ENCODE peak calls at places on chromosomes 11 and 22, in eight cellular contexts. Q, S, J, T, W, A, R and C are unnamed samples.

GRCh38 chr22:46931414-46931813 is 169.0 kb downstream of the TBC1D22A start:
- DNase-seq in T (no peak), W (no peak), A (no peak), R (no peak), J (no peak), Q (no peak), S (no peak), C (no peak)

GRCh38 chr11:67627394-67627787 is 2.3 kb downstream of the NUDT8 start:
- DNase-seq in R (no peak), T (no peak), J (no peak), S (no peak), A (no peak), Q (no peak), W (no peak), C (no peak)

GRCh38 chr11:129709801-129710398 is 105.7 kb upstream of the TMEM45B start:
- DNase-seq in A (no peak), Q (no peak), T (no peak), W (no peak), S (no peak), J (no peak), R (no peak), C (no peak)

GRCh38 chr11:77191823-77192495 is 63.9 kb downstream of the MYO7A start:
- DNase-seq in J (peak; percentile 58), Q (peak; percentile 83), A (peak; percentile 7), T (no peak), S (no peak), W (peak; percentile 89), R (no peak), C (peak; percentile 73)

GRCh38 chr11:628056-628455 is 1.1 kb upstream of the SCT start:
- DNase-seq in Q (no peak), T (no peak), A (no peak), S (no peak), J (no peak), R (no peak), W (no peak), C (no peak)

GRCh38 chr22:30325724-30326703 is 727 bp downstream of the TBC1D10A start:
- DNase-seq in R (no peak), W (no peak), T (no peak), Q (peak; percentile 52), S (peak; percentile 23), J (no peak), A (no peak), C (no peak)

GRCh38 chr11:11010624-11011127 is 152.8 kb upstream of the ZBED5 start:
- DNase-seq in A (no peak), S (no peak), Q (peak; percentile 63), R (no peak), T (no peak), J (no peak), W (peak; percentile 42), C (peak; percentile 63)

GRCh38 chr11:85976525-85976924 is 92.4 kb downstream of the PICALM start:
- DNase-seq in S (no peak), T (no peak), R (no peak), J (no peak), A (no peak), Q (no peak), W (no peak), C (no peak)

GRCh38 chr11:125020342-125020741 is 42.8 kb upstream of the SLC37A2 start:
- DNase-seq in R (no peak), J (no peak), T (no peak), A (no peak), W (no peak), Q (no peak), S (no peak), C (no peak)

GRCh38 chr11:64085915-64086262 is 50.2 kb downstream of the FLRT1 start:
- DNase-seq in S (no peak), A (no peak), Q (no peak), R (no peak), W (no peak), T (no peak), J (no peak), C (no peak)

GRCh38 chr22:40105755-40106154 is 72.0 kb upstream of the TNRC6B start:
- DNase-seq in A (no peak), J (no peak), R (no peak), Q (no peak), W (no peak), S (no peak), T (no peak), C (no peak)

GRCh38 chr11:57781529-57781943 is 19.9 kb downstream of the CTNND1 start:
- DNase-seq in A (no peak), Q (peak; percentile 86), R (no peak), W (peak; percentile 84), S (no peak), J (no peak), T (no peak), C (no peak)

GRCh38 chr11:2701230-2701629 is 1.4 kb upstream of the KCNQ1OT1 start:
- DNase-seq in W (no peak), A (no peak), J (no peak), Q (no peak), R (no peak), S (no peak), T (no peak), C (no peak)

GRCh38 chr11:107427569-107428180 is 29.9 kb downstream of the CWF19L2 start:
- DNase-seq in R (no peak), W (no peak), J (no peak), Q (no peak), A (no peak), S (no peak), T (no peak), C (no peak)

GRCh38 chr11:58567889-58568512 is 7.7 kb downstream of the LPXN start:
- DNase-seq in A (peak; percentile 53), T (no peak), W (peak; percentile 50), Q (peak; percentile 67), S (peak; percentile 72), R (no peak), J (peak; percentile 51), C (no peak)

GRCh38 chr22:38135133-38135706 is 24.7 kb upstream of the BAIAP2L2 start:
- DNase-seq in T (peak; percentile 39), J (no peak), R (no peak), W (peak; percentile 32), A (no peak), S (no peak), Q (peak; percentile 87), C (peak; percentile 13)

GRCh38 chr22:43182726-43183125 is 4.2 kb downstream of the TTLL12 start:
- DNase-seq in R (no peak), A (no peak), Q (no peak), S (no peak), T (no peak), J (no peak), W (no peak), C (no peak)

GRCh38 chr22:36293606-36294292 is 40.8 kb downstream of the APOL1 start:
- DNase-seq in A (no peak), Q (no peak), S (no peak), W (no peak), J (no peak), R (no peak), T (no peak), C (no peak)

GRCh38 chr11:16966633-16967346 is 47.4 kb downstream of the PLEKHA7 start:
- DNase-seq in T (no peak), R (no peak), A (no peak), J (no peak), S (no peak), W (peak; percentile 21), Q (peak; percentile 81), C (peak; percentile 79)

GRCh38 chr11:82790723-82791487 is 57.2 kb upstream of the FAM181B start:
- DNase-seq in W (no peak), S (no peak), A (no peak), J (no peak), T (no peak), R (no peak), Q (no peak), C (no peak)

GRCh38 chr11:47359586-47359985 is 7.1 kb upstream of the MYBPC3 start:
- DNase-seq in S (no peak), T (no peak), A (no peak), J (no peak), Q (no peak), R (no peak), W (no peak), C (no peak)

GRCh38 chr11:68669301-68670090 is 14.8 kb upstream of the GAL start:
- DNase-seq in W (no peak), S (no peak), T (no peak), R (no peak), Q (no peak), A (no peak), J (no peak), C (no peak)

GRCh38 chr11:12111482-12112149 is 1.2 kb downstream of the MICAL2 start:
- DNase-seq in R (no peak), A (no peak), T (no peak), Q (peak; percentile 41), J (no peak), S (no peak), W (no peak), C (peak; percentile 21)

GRCh38 chr11:72432347-72433287 is 1.7 kb downstream of the CLPB start:
- DNase-seq in J (no peak), Q (no peak), A (no peak), S (no peak), T (no peak), R (no peak), W (no peak), C (no peak)

GRCh38 chr11:120229451-120230424 is 10.2 kb upstream of the POU2F3 start:
- DNase-seq in Q (peak; percentile 33), A (no peak), R (no peak), W (no peak), J (no peak), S (no peak), T (no peak), C (no peak)

GRCh38 chr11:130383363-130384168 is 44.8 kb downstream of the ADAMTS8 start:
- DNase-seq in J (peak; percentile 10), T (peak; percentile 97), A (no peak), Q (peak; percentile 97), R (no peak), W (peak; percentile 22), S (no peak), C (peak; percentile 100)

GRCh38 chr11:15754221-15754620 is 602.1 kb downstream of the SOX6 start:
- DNase-seq in S (no peak), R (no peak), W (no peak), A (no peak), T (no peak), Q (no peak), J (no peak), C (no peak)

GRCh38 chr22:39314251-39314971 is 5.0 kb downstream of the RPL3 start:
- DNase-seq in T (no peak), A (no peak), Q (peak; percentile 22), W (no peak), J (no peak), S (no peak), R (no peak), C (no peak)

GRCh38 chr11:123065634-123066033 is 3.7 kb upstream of the HSPA8 start:
- DNase-seq in A (no peak), Q (no peak), J (no peak), W (no peak), S (no peak), T (peak; percentile 13), R (no peak), C (no peak)

GRCh38 chr11:27720277-27720830 is 20.1 kb upstream of the BDNF start:
- DNase-seq in S (no peak), Q (peak; percentile 43), W (peak; percentile 56), R (no peak), A (no peak), T (no peak), J (no peak), C (peak; percentile 50)

GRCh38 chr11:75024764-75025211 is 36.1 kb downstream of the NEU3 start:
- DNase-seq in Q (no peak), R (no peak), J (no peak), T (no peak), S (no peak), W (no peak), A (no peak), C (no peak)

GRCh38 chr11:13669544-13670488 is 1.3 kb downstream of the FAR1 start:
- DNase-seq in Q (no peak), R (no peak), S (no peak), A (no peak), T (no peak), W (no peak), J (no peak), C (no peak)

GRCh38 chr11:102914238-102915043 is 39.7 kb upstream of the MMP12 start:
- DNase-seq in W (no peak), Q (peak; percentile 53), S (no peak), A (no peak), J (no peak), R (no peak), T (peak; percentile 15), C (peak; percentile 51)

GRCh38 chr22:37442537-37442936 is 15.3 kb upstream of the ELFN2 start:
- DNase-seq in S (no peak), J (no peak), A (no peak), R (no peak), W (peak; percentile 24), T (no peak), Q (peak; percentile 73), C (peak; percentile 10)